ENCODE peak calls at places on chromosome 19, in nine cellular contexts. I, D, K, P, O, N, L, U and W are unnamed samples.

GRCh38 chr19:1855828-1856255 is 7.5 kb downstream of the KLF16 start:
- DNase-seq in O (no peak), D (no peak), L (no peak), P (no peak), K (no peak), U (no peak), N (no peak), I (no peak), W (no peak)

GRCh38 chr19:5951338-5951861 is 26.5 kb downstream of the RANBP3 start:
- DNase-seq in N (peak), K (no peak), P (no peak), D (peak), L (no peak), O (no peak), I (no peak), U (no peak), W (no peak)

GRCh38 chr19:28883241-28883693 is 329.7 kb downstream of the UQCRFS1 start:
- DNase-seq in N (no peak), L (no peak), I (no peak), K (no peak), U (no peak), D (no peak), P (peak), O (no peak), W (no peak)

GRCh38 chr19:36245210-36246005 is 30.5 kb downstream of the ZNF146 start:
- DNase-seq in P (no peak), D (peak), O (no peak), U (no peak), I (no peak), N (no peak), L (no peak), K (no peak), W (no peak)

GRCh38 chr19:21233691-21234090 is 91.9 kb downstream of the ZNF431 start:
- DNase-seq in D (no peak), K (no peak), O (no peak), P (no peak), I (no peak), L (no peak), U (no peak), N (no peak), W (no peak)

GRCh38 chr19:50266896-50267295 is 62.3 kb downstream of the KCNC3 start:
- DNase-seq in I (peak), O (no peak), N (peak), U (no peak), K (peak), L (no peak), D (no peak), P (no peak), W (no peak)

GRCh38 chr19:18605196-18605545 is 1.4 kb downstream of the CRLF1 start:
- DNase-seq in U (no peak), L (no peak), K (no peak), N (no peak), O (no peak), D (no peak), P (no peak), I (no peak), W (no peak)

GRCh38 chr19:287381-287871 is 3.8 kb downstream of the PLPP2 start:
- DNase-seq in I (no peak), K (no peak), P (no peak), U (no peak), D (no peak), L (no peak), N (no peak), O (no peak), W (no peak)

GRCh38 chr19:31357315-31357673 is 8.1 kb upstream of the TSHZ3 start:
- DNase-seq in O (no peak), D (no peak), I (no peak), U (no peak), P (no peak), L (no peak), K (no peak), N (no peak), W (no peak)

GRCh38 chr19:7870571-7871279 is 3.5 kb downstream of the PRR36 start:
- DNase-seq in K (peak), O (no peak), L (no peak), N (no peak), U (no peak), I (peak), D (no peak), P (peak), W (no peak)

GRCh38 chr19:44552324-44552723 is 22.8 kb upstream of the CEACAM20 start:
- DNase-seq in N (no peak), L (no peak), I (no peak), U (no peak), K (peak), P (no peak), O (peak), D (peak), W (peak)

GRCh38 chr19:51473009-51473707 is 5.2 kb upstream of the CEACAM18 start:
- DNase-seq in K (peak), P (peak), O (peak), I (peak), U (peak), L (peak), D (peak), N (peak), W (peak)

GRCh38 chr19:34274827-34275625 is 20.7 kb downstream of the GARRE1 start:
- DNase-seq in K (no peak), N (no peak), P (no peak), D (no peak), I (no peak), U (no peak), O (no peak), L (no peak), W (no peak)

GRCh38 chr19:18274776-18275356 is 614 bp upstream of the IQCN start:
- DNase-seq in U (no peak), P (peak), N (no peak), D (no peak), K (no peak), O (no peak), L (peak), I (no peak), W (no peak)

GRCh38 chr19:3932931-3933810 is at the start of gene NMRK2:
- DNase-seq in N (no peak), P (no peak), K (no peak), O (no peak), D (no peak), I (no peak), U (no peak), L (no peak), W (no peak)

GRCh38 chr19:18280247-18281081 is 958 bp downstream of the JUND start:
- DNase-seq in O (peak), D (peak), I (peak), P (peak), N (peak), U (peak), K (peak), L (peak), W (peak)

GRCh38 chr19:55536951-55537740 is at the start of gene SBK2:
- DNase-seq in L (no peak), P (no peak), K (peak), U (no peak), N (no peak), I (no peak), O (no peak), D (peak), W (peak)

GRCh38 chr19:10000171-10000826 is 10.0 kb downstream of the COL5A3 start:
- DNase-seq in O (peak), K (peak), L (peak), I (peak), P (peak), N (peak), U (peak), D (peak), W (peak)

GRCh38 chr19:34104099-34104498 is 68.2 kb upstream of the LSM14A start:
- DNase-seq in I (no peak), O (no peak), K (no peak), P (no peak), L (no peak), U (no peak), N (no peak), D (no peak), W (no peak)

GRCh38 chr19:46209051-46209450 is 20.5 kb upstream of the IGFL1 start:
- DNase-seq in U (no peak), D (no peak), L (no peak), P (peak), K (no peak), N (no peak), O (no peak), I (no peak), W (no peak)

GRCh38 chr19:39386557-39386956 is 4.3 kb downstream of the PAF1 start:
- DNase-seq in L (no peak), U (no peak), O (no peak), P (no peak), D (no peak), I (no peak), K (no peak), N (no peak), W (no peak)

GRCh38 chr19:47593860-47594259 is 15.1 kb upstream of the BICRA start:
- DNase-seq in L (no peak), O (no peak), N (no peak), U (no peak), P (no peak), D (no peak), I (no peak), K (no peak), W (no peak)